ENCODE peak calls at places on chromosome 10, in eight cellular contexts. L is A549, J is lower lobe of right lung, N is fibroblast of lung, X is mammary epithelial cell, A is IMR-90, V is psoas muscle, K is PC-3. B is an unnamed sample.

GRCh38 chr10:13396369-13396768 is 48.3 kb upstream of the SEPHS1 start:
- DNase-seq in L (no peak), J (no peak), N (no peak), X (no peak), A (no peak), V (no peak), K (no peak), B (no peak)

GRCh38 chr10:70331486-70332268 is 47.9 kb upstream of the NPFFR1 start:
- DNase-seq in L (peak; percentile 62), J (no peak), N (peak; percentile 97), X (peak; percentile 96), A (peak; percentile 93), V (peak; percentile 81), K (peak; percentile 99), B (peak; percentile 99)

GRCh38 chr10:7625836-7626235 is 40.9 kb downstream of the ITIH5 start:
- DNase-seq in L (no peak), J (peak; percentile 48), N (peak; percentile 17), X (no peak), A (no peak), V (peak; percentile 52), K (no peak), B (no peak)

GRCh38 chr10:71134732-71135211 is 77.6 kb upstream of the UNC5B start:
- DNase-seq in L (no peak), J (no peak), N (no peak), X (no peak), A (no peak), V (no peak), K (no peak), B (no peak)

GRCh38 chr10:839550-840205 is 91.8 kb downstream of the LARP4B start:
- DNase-seq in L (no peak), J (no peak), N (no peak), X (peak; percentile 13), A (no peak), V (no peak), K (no peak), B (no peak)

GRCh38 chr10:72953687-72954086 is 919 bp downstream of the PLA2G12B start:
- DNase-seq in L (no peak), J (no peak), N (no peak), X (peak; percentile 2), A (no peak), V (no peak), K (no peak), B (no peak)

GRCh38 chr10:95474228-95475002 is 86.8 kb downstream of the SORBS1 start:
- DNase-seq in L (no peak), J (no peak), N (peak; percentile 77), X (peak; percentile 40), A (no peak), V (no peak), K (no peak), B (peak; percentile 38)

GRCh38 chr10:88783734-88784133 is 18.8 kb upstream of the LIPM start:
- DNase-seq in L (no peak), J (no peak), N (no peak), X (no peak), A (peak; percentile 41), V (no peak), K (no peak), B (no peak)

GRCh38 chr10:89481662-89482061 is 53.7 kb downstream of the SLC16A12 start:
- DNase-seq in L (peak; percentile 11), J (no peak), N (peak; percentile 98), X (peak; percentile 63), A (peak; percentile 93), V (no peak), K (peak; percentile 64), B (peak; percentile 76)

GRCh38 chr10:72083234-72084093 is 4.9 kb downstream of the SPOCK2 start:
- DNase-seq in L (no peak), J (no peak), N (no peak), X (no peak), A (no peak), V (peak; percentile 28), K (no peak), B (no peak)

GRCh38 chr10:13820119-13820518 is 233.4 kb downstream of the PRPF18 start:
- DNase-seq in L (no peak), J (no peak), N (no peak), X (no peak), A (no peak), V (no peak), K (no peak), B (no peak)

GRCh38 chr10:3856593-3856992 is 71.6 kb upstream of the KLF6 start:
- DNase-seq in L (no peak), J (no peak), N (no peak), X (no peak), A (no peak), V (no peak), K (no peak), B (no peak)

GRCh38 chr10:3852147-3852904 is 67.3 kb upstream of the KLF6 start:
- DNase-seq in L (peak; percentile 94), J (peak; percentile 82), N (peak; percentile 99), X (peak; percentile 100), A (peak; percentile 99), V (peak; percentile 71), K (peak; percentile 94), B (peak; percentile 91)

GRCh38 chr10:3853016-3853415 is 68.0 kb upstream of the KLF6 start:
- DNase-seq in L (no peak), J (no peak), N (no peak), X (no peak), A (no peak), V (no peak), K (no peak), B (no peak)

GRCh38 chr10:3850999-3851937 is 66.3 kb upstream of the KLF6 start:
- DNase-seq in L (peak; percentile 64), J (no peak), N (peak; percentile 87), X (peak; percentile 95), A (peak; percentile 85), V (no peak), K (peak; percentile 40), B (peak; percentile 63)

GRCh38 chr10:3853547-3853989 is 68.6 kb upstream of the KLF6 start:
- DNase-seq in L (no peak), J (peak; percentile 63), N (peak; percentile 38), X (no peak), A (no peak), V (no peak), K (peak; percentile 48), B (no peak)
- H3K27ac ChIP-seq in L (peak overlapping the region; percentile 92), J (peak overlapping the region; percentile 84), N (peak overlapping the region; percentile 94), X (peak overlapping the region; percentile 99), A (peak overlapping the region; percentile 42), V (peak overlapping the region; percentile 77), K (peak overlapping the region; percentile 91), B (peak overlapping the region; percentile 87)

GRCh38 chr10:83965473-83965872 is 173.8 kb upstream of the GHITM start:
- DNase-seq in L (no peak), J (no peak), N (no peak), X (no peak), A (no peak), V (no peak), K (no peak), B (no peak)

GRCh38 chr10:83960125-83960524 is 179.2 kb upstream of the GHITM start:
- DNase-seq in L (no peak), J (no peak), N (no peak), X (no peak), A (no peak), V (no peak), K (no peak), B (no peak)

GRCh38 chr10:83963446-83963845 is 175.9 kb upstream of the GHITM start:
- DNase-seq in L (no peak), J (no peak), N (no peak), X (no peak), A (no peak), V (no peak), K (no peak), B (no peak)

GRCh38 chr10:83959330-83959729 is 180.0 kb upstream of the GHITM start:
- DNase-seq in L (no peak), J (no peak), N (no peak), X (no peak), A (no peak), V (no peak), K (no peak), B (no peak)

DNA sequence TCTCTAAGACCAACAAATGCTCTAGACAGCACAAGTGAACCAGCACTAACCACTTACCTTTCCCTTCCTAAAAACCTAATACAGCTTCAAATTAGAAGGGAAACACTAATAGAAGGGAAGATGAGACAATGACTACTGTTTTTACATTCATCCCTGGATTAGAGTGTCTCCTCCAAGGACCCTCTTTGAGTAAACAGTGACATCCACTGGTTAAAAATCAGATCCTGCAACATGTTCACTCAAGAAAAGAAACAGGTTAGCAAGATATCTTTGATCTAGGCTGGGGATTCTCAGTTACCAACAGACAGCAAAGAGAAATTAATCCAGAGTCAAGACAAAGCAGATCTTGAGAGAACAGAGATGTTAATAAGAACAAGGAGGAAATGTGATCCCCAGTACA is 177.7 kb upstream of the GHITM start:
- DNase-seq in L (no peak), J (no peak), N (no peak), X (no peak), A (no peak), V (no peak), K (no peak), B (no peak)
- TF ChIP-seq CTCF in L (no peak), J (no peak), N (no peak), X (no peak), A (no peak), V (no peak), K (no peak), B (no peak)

DNA sequence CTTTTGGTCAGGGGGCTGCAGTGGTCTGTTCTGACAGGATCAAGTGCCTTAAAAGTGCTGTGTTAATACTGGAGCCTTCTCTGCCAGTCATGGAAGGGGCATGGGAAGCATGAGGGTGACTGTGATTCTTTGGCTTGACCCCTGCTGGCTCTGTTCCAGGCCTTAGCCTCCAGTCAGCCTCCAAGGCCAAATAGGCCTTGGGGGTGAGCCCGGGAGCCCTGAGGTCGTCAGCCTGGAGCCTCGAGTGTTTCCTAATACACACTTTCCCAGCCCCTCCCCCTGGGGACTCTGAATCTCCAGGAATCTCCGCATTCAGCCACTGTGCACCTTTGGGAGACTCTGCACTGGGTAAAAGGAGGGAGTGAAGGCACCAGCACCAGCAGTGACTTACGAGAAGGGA is 10.0 kb downstream of the HKDC1 start:
- DNase-seq in L (no peak), J (no peak), N (no peak), X (no peak), A (no peak), V (no peak), K (no peak), B (no peak)
- H3K27ac ChIP-seq in L (no peak overlapping the region), J (no peak overlapping the region), N (no peak overlapping the region), X (no peak overlapping the region), A (no peak overlapping the region), V (no peak overlapping the region), K (no peak overlapping the region), B (no peak overlapping the region)

GRCh38 chr10:104273291-104273690 is 4.3 kb downstream of the GSTO2 start:
- DNase-seq in L (no peak), J (no peak), N (no peak), X (no peak), A (peak; percentile 62), V (no peak), K (peak; percentile 7), B (no peak)

GRCh38 chr10:104277785-104278184 is 8.8 kb downstream of the GSTO2 start:
- DNase-seq in L (no peak), J (no peak), N (no peak), X (no peak), A (no peak), V (no peak), K (peak; percentile 73), B (no peak)

GRCh38 chr10:104276192-104276591 is 7.2 kb downstream of the GSTO2 start:
- DNase-seq in L (no peak), J (no peak), N (no peak), X (no peak), A (no peak), V (no peak), K (no peak), B (no peak)

GRCh38 chr10:104273899-104274575 is 5.1 kb downstream of the GSTO2 start:
- DNase-seq in L (no peak), J (no peak), N (peak; percentile 9), X (no peak), A (no peak), V (no peak), K (no peak), B (no peak)

GRCh38 chr10:104274762-104275721 is 6.1 kb downstream of the GSTO2 start:
- DNase-seq in L (peak; percentile 80), J (peak; percentile 76), N (peak; percentile 49), X (peak; percentile 72), A (no peak), V (peak; percentile 61), K (peak; percentile 63), B (peak; percentile 88)
- TF ChIP-seq CTCF in L (peak; percentile 83), J (peak; percentile 83), N (peak; percentile 81), X (peak; percentile 88), A (peak; percentile 64), V (peak; percentile 73), K (peak; percentile 83), B (peak; percentile 96)

B was measured in RWPE1.